ENCODE peak calls at places on chromosomes 1 and 21, in four cellular contexts. Z, O, W and A are unnamed samples.
A peak's percentile ranks its signal among the peaks of the same experiment; 100 is the strongest.

GRCh38 chr1:150486966-150487762 is at the start of gene TARS2:
- DNase-seq in Z (peak; percentile 97), O (peak; percentile 93), W (peak; percentile 99), A (peak; percentile 100)

GRCh38 chr1:15856888-15857287 is 9.4 kb downstream of the SPEN start:
- DNase-seq in Z (no peak), O (no peak), W (no peak), A (no peak)

GRCh38 chr1:28114844-28115243 is 26.4 kb upstream of the EYA3 start:
- DNase-seq in Z (no peak), O (no peak), W (no peak), A (no peak)

GRCh38 chr1:225915538-225915991 is 8.5 kb downstream of the PYCR2 start:
- DNase-seq in Z (no peak), O (no peak), W (no peak), A (no peak)

GRCh38 chr1:246978281-246978680 is 29.6 kb downstream of the ZNF695 start:
- DNase-seq in Z (no peak), O (no peak), W (no peak), A (no peak)

GRCh38 chr1:1599030-1599916 is 662 bp downstream of the FNDC10 start:
- DNase-seq in Z (no peak), O (no peak), W (no peak), A (no peak)

GRCh38 chr1:18632711-18633427 is 2.2 kb downstream of the PAX7 start:
- DNase-seq in Z (no peak), O (no peak), W (no peak), A (no peak)

GRCh38 chr1:108830119-108831008 is 26.5 kb downstream of the AKNAD1 start:
- DNase-seq in Z (peak; percentile 8), O (no peak), W (no peak), A (no peak)

GRCh38 chr21:15895142-15896106 is 165.6 kb downstream of the USP25 start:
- DNase-seq in Z (no peak), O (no peak), W (no peak), A (no peak)

GRCh38 chr1:17119076-17119743 is at the start of gene PADI2:
- DNase-seq in Z (no peak), O (no peak), W (no peak), A (no peak)

GRCh38 chr1:24999906-25000305 is 69.8 kb upstream of the RUNX3 start:
- DNase-seq in Z (no peak), O (no peak), W (no peak), A (no peak)

GRCh38 chr1:157163273-157164127 is 25.3 kb upstream of the ETV3 start:
- DNase-seq in Z (peak; percentile 38), O (peak; percentile 86), W (no peak), A (peak; percentile 95)

GRCh38 chr1:76390451-76390850 is 315.9 kb downstream of the ST6GALNAC3 start:
- DNase-seq in Z (no peak), O (no peak), W (no peak), A (no peak)

GRCh38 chr1:181149326-181150000 is 61.0 kb downstream of the IER5 start:
- DNase-seq in Z (no peak), O (no peak), W (no peak), A (no peak)

GRCh38 chr1:50368179-50369007 is 54.9 kb downstream of the DMRTA2 start:
- DNase-seq in Z (peak; percentile 17), O (no peak), W (no peak), A (no peak)

GRCh38 chr1:101185421-101185820 is 51.4 kb upstream of the S1PR1 start:
- DNase-seq in Z (no peak), O (no peak), W (no peak), A (no peak)

GRCh38 chr1:28143496-28144202 is 32.8 kb downstream of the PTAFR start:
- DNase-seq in Z (no peak), O (no peak), W (no peak), A (no peak)

GRCh38 chr1:66725885-66726665 is 26.2 kb upstream of the DYNLT5 start:
- DNase-seq in Z (peak; percentile 54), O (peak; percentile 31), W (peak; percentile 26), A (peak; percentile 76)

GRCh38 chr1:3998086-3998485 is 98.0 kb upstream of the C1orf174 start:
- DNase-seq in Z (no peak), O (no peak), W (no peak), A (no peak)

GRCh38 chr1:24275510-24275909 is 43.6 kb upstream of the GRHL3 start:
- DNase-seq in Z (no peak), O (no peak), W (no peak), A (no peak)

GRCh38 chr1:46246548-46247432 is 773 bp upstream of the RAD54L start:
- DNase-seq in Z (no peak), O (no peak), W (no peak), A (no peak)

GRCh38 chr1:15678578-15678977 is 5.5 kb upstream of the PLEKHM2 start:
- DNase-seq in Z (peak; percentile 62), O (peak; percentile 15), W (peak; percentile 53), A (no peak)

GRCh38 chr1:171142081-171142450 is 43.0 kb upstream of the FMO2 start:
- DNase-seq in Z (peak; percentile 7), O (no peak), W (no peak), A (no peak)

GRCh38 chr1:225768662-225769426 is 8.8 kb upstream of the SRP9 start:
- DNase-seq in Z (peak; percentile 87), O (no peak), W (no peak), A (no peak)

GRCh38 chr1:236875975-236876374 is 80.9 kb downstream of the MTR start:
- DNase-seq in Z (no peak), O (no peak), W (no peak), A (no peak)

GRCh38 chr1:82371844-82372498 is 571.2 kb downstream of the ADGRL2 start:
- DNase-seq in Z (no peak), O (no peak), W (no peak), A (no peak)

GRCh38 chr1:151621351-151621750 is 9.5 kb downstream of the SNX27 start:
- DNase-seq in Z (no peak), O (no peak), W (no peak), A (no peak)

GRCh38 chr1:181255270-181255929 is 166.9 kb downstream of the IER5 start:
- DNase-seq in Z (no peak), O (no peak), W (no peak), A (peak; percentile 36)

GRCh38 chr1:56709269-56709880 is 64.3 kb downstream of the PRKAA2 start:
- DNase-seq in Z (peak; percentile 56), O (no peak), W (no peak), A (peak; percentile 64)

GRCh38 chr1:24696756-24697330 is 48.4 kb upstream of the CLIC4 start:
- DNase-seq in Z (no peak), O (no peak), W (no peak), A (no peak)

GRCh38 chr1:55789466-55789865 is 574.3 kb upstream of the USP24 start:
- DNase-seq in Z (no peak), O (no peak), W (no peak), A (no peak)

GRCh38 chr1:150508982-150509381 is 1.1 kb downstream of the ECM1 start:
- DNase-seq in Z (no peak), O (no peak), W (no peak), A (no peak)

GRCh38 chr1:20493839-20494608 is 8.0 kb upstream of the CAMK2N1 start:
- DNase-seq in Z (peak; percentile 79), O (peak; percentile 81), W (peak; percentile 51), A (peak; percentile 72)

GRCh38 chr1:167447521-167448136 is 70.7 kb downstream of the CD247 start:
- DNase-seq in Z (no peak), O (no peak), W (no peak), A (no peak)

GRCh38 chr1:24586970-24587820 is 31.3 kb downstream of the NCMAP start:
- DNase-seq in Z (peak; percentile 53), O (no peak), W (no peak), A (peak; percentile 54)

GRCh38 chr1:54371038-54371935 is 34.9 kb downstream of the SSBP3 start:
- DNase-seq in Z (no peak), O (no peak), W (no peak), A (no peak)

GRCh38 chr21:22260274-22260673 is 1262.1 kb downstream of the NCAM2 start:
- DNase-seq in Z (no peak), O (no peak), W (no peak), A (no peak)

GRCh38 chr1:87156124-87156523 is 172.6 kb upstream of the LMO4 start:
- DNase-seq in Z (no peak), O (no peak), W (no peak), A (no peak)

GRCh38 chr1:198123146-198123545 is 33.7 kb upstream of the NEK7 start:
- DNase-seq in Z (no peak), O (no peak), W (no peak), A (no peak)

GRCh38 chr1:97281962-97282361 is 560.4 kb downstream of the PTBP2 start:
- DNase-seq in Z (no peak), O (no peak), W (no peak), A (no peak)

GRCh38 chr1:97271906-97272788 is 550.6 kb downstream of the PTBP2 start:
- DNase-seq in Z (no peak), O (no peak), W (no peak), A (no peak)

GRCh38 chr1:97277891-97278662 is 556.5 kb downstream of the PTBP2 start:
- DNase-seq in Z (no peak), O (no peak), W (no peak), A (no peak)
- TF ChIP-seq ZNF274 in Z (no peak), O (no peak), W (no peak), A (no peak)

GRCh38 chr1:111179968-111180533 is 20.4 kb downstream of the DENND2D start:
- DNase-seq in Z (no peak), O (no peak), W (no peak), A (no peak)
- TF ChIP-seq YY1 in Z (no peak), O (no peak), W (no peak), A (no peak)

GRCh38 chr1:109877320-109877771 is 33.3 kb upstream of the CSF1 start:
- DNase-seq in Z (peak; percentile 79), O (peak; percentile 49), W (no peak), A (peak; percentile 93)
- TF ChIP-seq SUZ12 in Z (no peak), O (no peak), W (no peak), A (no peak)

GRCh38 chr1:162701286-162701685 is 69.0 kb downstream of the DDR2 start:
- DNase-seq in Z (no peak), O (no peak), W (peak; percentile 28), A (no peak)

GRCh38 chr1:162700131-162700530 is 67.9 kb downstream of the DDR2 start:
- DNase-seq in Z (no peak), O (no peak), W (no peak), A (no peak)

GRCh38 chr1:162696286-162696862 is 64.1 kb downstream of the DDR2 start:
- DNase-seq in Z (peak; percentile 72), O (peak; percentile 47), W (no peak), A (peak; percentile 91)

GRCh38 chr1:162697140-162697895 is 65.1 kb downstream of the DDR2 start:
- DNase-seq in Z (no peak), O (no peak), W (no peak), A (no peak)

DNA sequence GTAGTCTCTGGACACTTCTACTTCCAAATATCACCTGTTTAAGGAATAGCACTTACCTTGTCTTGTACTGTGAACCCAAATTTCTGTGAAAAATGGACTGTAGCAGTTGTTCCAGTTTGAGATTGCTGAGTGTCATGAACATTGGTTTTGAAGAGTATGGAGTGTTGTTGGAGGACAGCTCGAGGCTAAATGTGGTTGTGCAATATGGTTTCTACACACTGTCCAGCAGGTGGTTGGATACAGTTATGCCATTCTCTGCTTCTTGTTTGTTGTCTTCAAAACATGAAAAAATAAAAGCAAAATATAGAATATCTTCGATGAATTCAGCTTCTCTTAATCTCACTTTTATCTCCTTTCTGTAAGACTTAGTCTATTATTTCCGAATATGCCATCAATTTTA is 67.1 kb downstream of the DDR2 start:
- DNase-seq in Z (no peak), O (no peak), W (no peak), A (no peak)
- TF ChIP-seq ZNF274 in Z (no peak), O (no peak), W (no peak), A (no peak)